ENCODE peak calls at places on chromosomes 12 and 14, in nine cellular contexts. J is MCF 10A; Z is B cell; T is left ventricle myocardium inferior; N is CD4-positive, alpha-beta T cell; S is lower leg skin; M is H1; G is Calu3; B is brain microvascular endothelial cell. D is an unnamed sample.

GRCh38 chr14:87171161-87171560 is 821.8 kb downstream of the GALC start:
- DNase-seq in T (no peak), N (no peak), Z (no peak), M (no peak), B (no peak), J (no peak), S (no peak), G (no peak), D (no peak)

GRCh38 chr12:124778411-124778810 is 85.3 kb downstream of the SCARB1 start:
- DNase-seq in J (no peak), S (no peak), N (no peak), T (no peak), G (no peak), B (no peak), Z (no peak), M (no peak), D (no peak)

GRCh38 chr12:57821474-57822214 is 3.1 kb upstream of the AVIL start:
- DNase-seq in J (no peak), S (no peak), N (no peak), G (no peak), T (no peak), B (no peak), M (no peak), Z (no peak), D (no peak)

GRCh38 chr12:31591308-31591901 is 469 bp upstream of the DENND5B start:
- DNase-seq in T (no peak), B (no peak), S (no peak), J (no peak), N (no peak), Z (peak), G (peak), M (no peak), D (peak)

GRCh38 chr12:45612044-45612794 is 117.3 kb upstream of the ARID2 start:
- DNase-seq in G (no peak), B (peak), Z (no peak), J (no peak), S (no peak), N (no peak), T (no peak), M (no peak), D (no peak)

GRCh38 chr12:96425321-96425720 is 25.1 kb upstream of the CDK17 start:
- DNase-seq in M (no peak), G (peak), B (peak), J (peak), T (no peak), Z (no peak), S (no peak), N (no peak), D (no peak)

GRCh38 chr12:1217191-1217949 is 226.3 kb downstream of the ERC1 start:
- DNase-seq in M (no peak), N (no peak), Z (no peak), J (peak), S (no peak), G (peak), B (peak), T (no peak), D (no peak)

GRCh38 chr12:121673013-121673441 is 3.6 kb upstream of the MORN3 start:
- DNase-seq in N (no peak), J (peak), Z (peak), M (no peak), S (peak), G (peak), T (no peak), B (no peak), D (peak)

GRCh38 chr12:93183940-93184663 is 193.6 kb upstream of the NUDT4 start:
- DNase-seq in J (no peak), T (peak), Z (peak), G (no peak), B (no peak), N (no peak), S (peak), M (no peak), D (peak)

GRCh38 chr12:96343347-96343954 is 56.8 kb downstream of the CDK17 start:
- DNase-seq in T (no peak), Z (no peak), B (no peak), G (no peak), S (no peak), M (no peak), N (no peak), J (no peak), D (peak)

GRCh38 chr12:119804011-119804641 is 73.0 kb downstream of the CIT start:
- DNase-seq in S (peak), M (peak), B (peak), G (peak), J (peak), T (peak), Z (no peak), N (no peak), D (no peak)

GRCh38 chr14:69543341-69544249 is 31.1 kb downstream of the CCDC177 start:
- DNase-seq in M (no peak), J (peak), S (peak), Z (no peak), B (peak), N (no peak), T (no peak), G (peak), D (no peak)

GRCh38 chr14:96737869-96738268 is 59.3 kb upstream of the VRK1 start:
- DNase-seq in B (no peak), S (no peak), Z (no peak), J (no peak), N (no peak), T (no peak), G (no peak), M (no peak), D (no peak)

GRCh38 chr14:104562606-104563005 is 17.0 kb upstream of the C14orf180 start:
- DNase-seq in M (no peak), B (no peak), S (no peak), G (no peak), T (no peak), Z (no peak), N (no peak), J (no peak), D (no peak)

GRCh38 chr12:45329238-45329637 is 113.3 kb downstream of the ANO6 start:
- DNase-seq in S (no peak), B (no peak), N (no peak), M (no peak), T (no peak), J (peak), G (no peak), Z (no peak), D (no peak)

GRCh38 chr12:93670104-93670503 is 7.1 kb upstream of the CRADD start:
- DNase-seq in N (no peak), B (no peak), Z (no peak), M (no peak), T (no peak), S (no peak), G (no peak), J (peak), D (no peak)

GRCh38 chr14:75709207-75709812 is 48.3 kb downstream of the TTLL5 start:
- DNase-seq in N (peak), B (peak), T (peak), Z (peak), J (peak), S (peak), G (peak), M (peak), D (peak)

GRCh38 chr14:35470775-35471174 is 63.2 kb upstream of the INSM2 start:
- DNase-seq in M (no peak), J (peak), B (peak), T (no peak), G (no peak), N (no peak), S (no peak), Z (no peak), D (no peak)

GRCh38 chr12:132153501-132154340 is 9.5 kb downstream of the NOC4L start:
- DNase-seq in T (peak), S (no peak), Z (peak), N (peak), G (peak), M (peak), B (peak), J (peak), D (peak)

GRCh38 chr14:30125322-30125944 is 197.8 kb upstream of the PRKD1 start:
- DNase-seq in T (no peak), J (no peak), N (no peak), G (no peak), S (no peak), B (no peak), Z (no peak), M (no peak), D (no peak)

GRCh38 chr12:124740691-124741137 is 123.0 kb downstream of the SCARB1 start:
- DNase-seq in B (no peak), Z (no peak), M (no peak), J (peak), G (peak), N (no peak), S (no peak), T (no peak), D (peak)

GRCh38 chr12:75996907-75997447 is 34.6 kb downstream of the PHLDA1 start:
- DNase-seq in S (no peak), Z (no peak), N (no peak), G (no peak), T (no peak), J (no peak), M (no peak), B (no peak), D (no peak)

GRCh38 chr12:111761099-111761498 is 5.6 kb upstream of the ALDH2 start:
- DNase-seq in M (no peak), Z (no peak), S (no peak), J (no peak), N (no peak), B (no peak), T (no peak), G (no peak), D (no peak)

GRCh38 chr12:53586745-53587144 is 39.4 kb downstream of the ATF7 start:
- DNase-seq in G (no peak), B (no peak), S (no peak), T (no peak), M (no peak), N (no peak), J (no peak), Z (no peak), D (no peak)

GRCh38 chr12:69936214-69936731 is 111.2 kb downstream of the MYRFL start:
- DNase-seq in Z (no peak), G (peak), N (no peak), J (no peak), B (no peak), T (no peak), S (peak), M (no peak), D (no peak)

GRCh38 chr12:101826766-101827368 is 3.9 kb downstream of the GNPTAB start:
- DNase-seq in N (no peak), B (no peak), T (no peak), G (no peak), Z (no peak), J (no peak), M (no peak), S (no peak), D (no peak)

GRCh38 chr14:103836976-103837725 is 10.2 kb downstream of the PPP1R13B start:
- DNase-seq in G (no peak), T (no peak), B (no peak), M (no peak), N (no peak), S (no peak), Z (no peak), J (no peak), D (no peak)

GRCh38 chr14:103541944-103542544 is 13.0 kb downstream of the TRMT61A start:
- DNase-seq in N (no peak), T (no peak), G (no peak), B (no peak), Z (no peak), S (no peak), J (no peak), M (no peak), D (no peak)

GRCh38 chr14:100488057-100488456 is 99.2 kb downstream of the BEGAIN start:
- DNase-seq in B (no peak), G (no peak), J (no peak), N (no peak), Z (no peak), T (no peak), M (no peak), S (no peak), D (no peak)

GRCh38 chr14:55019968-55020554 is 6.8 kb downstream of the WDHD1 start:
- DNase-seq in G (no peak), S (no peak), Z (no peak), M (no peak), T (no peak), J (no peak), N (no peak), B (no peak), D (no peak)

GRCh38 chr14:55838529-55839052 is 258.6 kb downstream of the KTN1 start:
- DNase-seq in B (no peak), G (no peak), S (no peak), N (no peak), M (no peak), Z (no peak), T (no peak), J (no peak), D (no peak)

GRCh38 chr12:59660921-59661597 is 65.2 kb downstream of the SLC16A7 start:
- DNase-seq in B (no peak), N (no peak), S (no peak), Z (no peak), M (no peak), T (no peak), J (no peak), G (no peak), D (no peak)

GRCh38 chr12:56151672-56152131 is 685 bp upstream of the MYL6B start:
- DNase-seq in N (peak), T (no peak), G (peak), J (peak), M (peak), Z (peak), S (peak), B (no peak), D (peak)

GRCh38 chr12:104462931-104463339 is 6.2 kb downstream of the CHST11 start:
- DNase-seq in G (no peak), T (no peak), Z (peak), S (no peak), B (no peak), J (no peak), M (no peak), N (peak), D (peak)

GRCh38 chr14:65901595-65901994 is 489.1 kb downstream of the FUT8 start:
- DNase-seq in N (no peak), S (no peak), T (no peak), B (no peak), G (no peak), M (no peak), J (no peak), Z (no peak), D (no peak)

GRCh38 chr14:85308531-85309300 is 221.2 kb upstream of the FLRT2 start:
- DNase-seq in S (no peak), G (no peak), T (no peak), B (peak), J (no peak), M (no peak), N (no peak), Z (no peak), D (no peak)

GRCh38 chr12:122909442-122910288 is 13.7 kb upstream of the VPS37B start:
- DNase-seq in J (no peak), B (no peak), S (no peak), M (no peak), G (no peak), Z (no peak), T (peak), N (no peak), D (no peak)

GRCh38 chr12:40183745-40184144 is 41.1 kb upstream of the LRRK2 start:
- DNase-seq in S (no peak), G (no peak), T (no peak), N (no peak), J (no peak), Z (no peak), M (no peak), B (no peak), D (no peak)

GRCh38 chr12:40175489-40175888 is 49.3 kb upstream of the LRRK2 start:
- DNase-seq in G (no peak), N (no peak), J (no peak), Z (no peak), B (no peak), M (no peak), S (no peak), T (no peak), D (no peak)

GRCh38 chr12:40181490-40181889 is 43.3 kb upstream of the LRRK2 start:
- DNase-seq in G (no peak), S (no peak), T (no peak), J (no peak), N (no peak), B (no peak), Z (no peak), M (no peak), D (no peak)

GRCh38 chr12:40175045-40175444 is 49.8 kb upstream of the LRRK2 start:
- DNase-seq in T (no peak), M (no peak), J (no peak), B (no peak), S (no peak), G (no peak), N (no peak), Z (no peak), D (no peak)

DNA sequence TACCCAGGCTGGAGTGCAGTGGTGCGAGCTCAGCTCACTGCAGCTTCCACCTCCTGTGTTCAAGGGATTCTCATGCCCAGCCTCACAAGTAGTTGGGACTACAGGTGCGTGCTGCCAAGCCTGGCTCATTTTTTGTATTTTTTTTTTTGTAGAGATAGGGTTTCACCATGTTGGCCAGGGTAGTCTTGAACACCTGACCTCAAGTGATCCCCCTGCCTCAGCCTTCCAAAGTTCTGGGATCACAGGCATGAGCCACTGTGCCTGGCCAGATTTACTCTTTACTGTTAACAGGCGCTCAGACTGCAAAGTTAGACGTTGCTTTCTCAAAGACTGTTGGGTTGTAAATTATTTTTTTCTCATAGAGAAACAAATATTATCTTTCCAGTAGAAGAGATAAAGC is 46.1 kb upstream of the LRRK2 start:
- DNase-seq in J (no peak), T (no peak), B (no peak), S (no peak), G (no peak), N (no peak), Z (no peak), M (no peak), D (no peak)
- TF ChIP-seq CTCF in J (no peak), T (no peak), B (no peak), S (no peak), G (no peak), N (no peak), Z (no peak), M (no peak), D (no peak)

GRCh38 chr12:4763549-4763948 is 43.3 kb downstream of the GALNT8 start:
- DNase-seq in B (no peak), J (no peak), T (no peak), G (peak), S (no peak), N (no peak), M (peak), Z (no peak), D (no peak)
- TF ChIP-seq CTCF in B (peak), J (no peak), T (no peak), G (no peak), S (no peak), N (no peak), M (peak), Z (no peak), D (no peak)

DNA sequence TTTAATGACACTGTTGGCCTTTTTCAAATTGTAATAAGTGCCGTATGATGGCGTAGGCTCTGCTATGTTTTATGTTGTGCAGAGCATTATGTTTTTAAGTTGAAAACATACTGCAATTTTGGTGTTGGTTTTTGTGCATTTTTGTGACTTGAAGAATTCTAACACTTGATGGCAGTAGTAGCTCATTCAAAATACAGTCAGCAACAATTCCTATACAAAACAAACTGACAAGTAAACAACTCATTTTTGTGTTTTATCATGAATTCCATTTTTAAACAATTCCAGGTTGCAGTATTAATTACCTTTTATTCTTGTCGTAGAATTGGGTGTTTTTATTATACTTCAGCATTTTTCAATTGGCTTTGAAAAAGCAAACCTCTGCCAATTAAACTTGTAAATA is 4.0 kb upstream of the CCER1 start:
- DNase-seq in S (no peak), J (no peak), T (no peak), G (no peak), M (no peak), Z (no peak), B (no peak), N (no peak), D (no peak)
- TF ChIP-seq CTCF in S (no peak), J (peak), T (no peak), G (no peak), M (no peak), Z (no peak), B (no peak), N (no peak), D (no peak)

DNA sequence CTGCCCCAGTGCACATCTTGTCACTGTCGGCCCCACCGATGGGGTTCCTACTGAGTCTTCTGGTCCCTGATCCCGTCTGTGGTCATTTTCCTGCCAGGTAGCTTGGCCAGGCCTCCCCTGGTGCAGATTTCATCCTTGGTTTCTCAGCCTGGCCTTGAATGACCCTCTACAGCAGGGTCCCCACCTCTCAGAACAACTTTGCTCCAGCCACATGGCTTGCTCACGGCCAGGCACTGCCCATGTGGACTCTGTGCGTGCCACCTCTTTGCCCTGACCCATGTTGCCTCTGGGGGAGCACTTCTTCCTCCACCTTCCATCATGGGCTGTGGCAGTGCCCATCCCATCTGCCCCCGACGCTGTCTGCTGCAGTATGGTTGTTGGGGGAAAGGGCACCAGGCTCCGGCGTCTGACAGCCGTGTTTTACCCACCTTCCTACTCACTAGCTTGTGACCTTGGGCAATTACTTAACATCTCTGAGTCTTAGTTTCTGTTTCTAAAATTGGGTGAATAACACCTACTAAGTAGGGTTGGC is 2.0 kb upstream of the PTPN6 start:
- DNase-seq in Z (peak), J (no peak), N (no peak), S (no peak), T (peak), M (no peak), G (no peak), B (no peak), D (no peak)
- TF ChIP-seq CTCF in Z (peak), J (no peak), N (no peak), S (no peak), T (no peak), M (no peak), G (no peak), B (peak), D (peak)

DNA sequence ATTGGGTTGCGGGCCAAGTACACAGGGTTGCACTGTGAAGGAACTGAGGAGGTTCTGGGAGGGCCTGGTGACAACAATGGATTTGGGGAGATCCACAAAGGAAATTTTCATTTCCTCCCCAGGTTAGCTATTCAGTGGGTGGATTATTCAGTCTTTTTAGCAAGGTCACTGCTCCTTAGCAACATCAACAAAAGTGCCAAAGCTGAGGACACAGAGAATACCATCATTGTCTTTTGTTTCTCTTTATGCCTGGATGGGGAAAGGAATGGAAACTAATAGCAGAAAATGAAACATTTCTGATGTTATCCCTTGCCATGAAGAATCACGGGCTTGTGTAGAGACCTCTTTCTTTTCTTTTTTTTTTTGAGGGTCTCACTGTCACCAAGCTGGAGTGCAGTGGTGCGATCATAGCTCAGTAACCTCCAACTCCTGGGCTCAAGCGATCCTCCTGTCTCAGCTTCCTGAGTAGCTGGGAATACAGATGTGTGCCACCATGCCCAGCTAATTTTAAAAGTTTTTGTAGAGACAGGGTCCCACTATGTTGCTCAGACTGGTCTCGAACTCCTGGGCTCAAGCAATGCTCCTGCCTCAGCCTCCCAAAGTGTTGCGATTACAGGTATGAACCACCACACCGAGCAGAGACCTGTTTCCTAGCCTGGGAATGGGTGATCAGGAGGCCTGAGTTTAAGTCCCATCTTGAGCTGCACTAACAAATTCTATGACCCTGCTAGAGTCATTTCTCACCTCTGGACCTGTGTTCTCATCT is 6.5 kb downstream of the PPP1R3E start:
- DNase-seq in J (no peak), B (no peak), T (no peak), Z (no peak), G (no peak), N (no peak), M (no peak), S (no peak), D (no peak)
- TF ChIP-seq CTCF in J (no peak), B (no peak), T (no peak), Z (no peak), G (no peak), N (no peak), M (no peak), S (no peak), D (no peak)